ENCODE peak calls at places on chromosomes 7 and 10, in five cellular contexts. U is kidney epithelial cell; J is naive thymus-derived CD4-positive, alpha-beta T cell; Z is choroid plexus epithelial cell; P is foreskin fibroblast. O is an unnamed sample.

GRCh38 chr10:71587941-71588573 is 131.5 kb downstream of the C10orf105 start:
- DNase-seq in Z (peak), J (no peak), U (no peak), P (no peak), O (no peak)

GRCh38 chr7:27124096-27124978 is 6.2 kb downstream of the HOXA4 start:
- DNase-seq in J (no peak), Z (no peak), U (no peak), P (peak), O (no peak)

GRCh38 chr10:4652111-4653010 is 173.6 kb upstream of the AKR1E2 start:
- DNase-seq in U (no peak), Z (peak), J (no peak), P (no peak), O (no peak)

GRCh38 chr7:112510032-112510742 is 29.4 kb downstream of the LSMEM1 start:
- DNase-seq in Z (peak), U (no peak), P (peak), J (no peak), O (no peak)

GRCh38 chr10:103692421-103693069 is 162.8 kb downstream of the SH3PXD2A start:
- DNase-seq in Z (no peak), P (no peak), J (no peak), U (no peak), O (no peak)

GRCh38 chr10:61452655-61453641 is at the start of gene TMEM26:
- DNase-seq in U (no peak), Z (peak), P (no peak), J (no peak), O (no peak)

GRCh38 chr7:11934766-11935165 is 102.8 kb upstream of the THSD7A start:
- DNase-seq in U (no peak), P (no peak), J (no peak), Z (no peak), O (no peak)

GRCh38 chr7:16669581-16669980 is 23.6 kb downstream of the BZW2 start:
- DNase-seq in J (no peak), P (no peak), Z (peak), U (no peak), O (no peak)

GRCh38 chr7:103446046-103446520 is at the start of gene SLC26A5:
- DNase-seq in J (no peak), U (no peak), Z (no peak), P (no peak), O (no peak)

GRCh38 chr7:64883113-64883905 is 19.8 kb upstream of the ZNF273 start:
- DNase-seq in U (no peak), P (no peak), J (no peak), Z (no peak), O (no peak)

GRCh38 chr7:64882341-64883112 is 20.5 kb upstream of the ZNF273 start:
- DNase-seq in U (no peak), Z (peak), P (no peak), J (no peak), O (no peak)

GRCh38 chr7:64880322-64881297 is 22.5 kb upstream of the ZNF273 start:
- DNase-seq in J (no peak), Z (no peak), U (no peak), P (no peak), O (no peak)

GRCh38 chr7:64879800-64880199 is 23.3 kb upstream of the ZNF273 start:
- DNase-seq in P (no peak), U (no peak), J (no peak), Z (no peak), O (no peak)

DNA sequence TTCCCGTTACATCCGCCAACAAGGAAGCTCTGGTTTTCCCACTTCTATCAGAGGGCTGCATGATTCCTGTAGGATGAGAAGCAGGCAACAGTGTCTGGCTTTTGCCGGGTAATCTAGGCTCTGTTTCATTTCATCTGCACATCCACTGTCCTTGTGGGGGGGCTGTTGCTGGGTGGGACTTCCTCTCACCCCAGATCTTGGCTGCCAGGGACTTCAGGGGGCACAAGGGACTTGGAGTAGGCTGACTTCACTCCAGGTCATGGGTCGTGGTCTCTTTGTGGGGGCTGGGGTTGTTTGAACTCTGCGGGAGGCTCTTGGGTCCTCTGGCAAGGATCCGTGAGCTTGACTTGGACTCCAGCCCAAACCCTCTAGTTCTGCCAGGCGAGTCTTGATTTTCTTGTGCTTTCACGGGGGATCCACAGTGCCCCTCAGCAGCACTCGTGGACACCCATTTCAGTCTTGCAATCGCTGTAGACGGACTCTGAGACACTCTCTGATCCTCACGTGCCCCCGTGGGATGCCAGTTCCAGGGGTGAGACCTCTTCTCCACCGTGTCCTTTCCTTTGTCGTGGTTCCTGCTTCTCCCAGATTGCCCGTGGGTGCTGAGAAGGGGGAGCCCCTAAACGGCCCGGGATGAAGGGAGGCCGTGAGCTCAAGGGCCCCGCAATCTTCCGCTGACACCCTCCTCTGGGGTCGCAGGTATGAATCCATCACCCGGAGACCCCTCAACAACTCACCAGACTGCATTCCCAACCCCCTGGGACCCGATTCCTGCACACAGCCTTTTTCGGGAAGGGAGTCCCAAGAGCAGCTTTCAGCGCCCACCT is 21.4 kb upstream of the ZNF273 start:
- DNase-seq in J (no peak), Z (no peak), P (no peak), U (no peak), O (no peak)
- H3K4me3 ChIP-seq in J (no peak), Z (no peak), P (no peak), U (no peak), O (no peak)

GRCh38 chr7:76234931-76235441 is 33.3 kb downstream of the SRRM3 start:
- DNase-seq in Z (peak), U (peak), P (peak), J (peak), O (peak)
- H3K4me3 ChIP-seq in Z (peak), U (peak), P (peak), J (peak), O (peak)

GRCh38 chr10:132021504-132022143 is 39.9 kb upstream of the BNIP3 start:
- DNase-seq in Z (no peak), P (no peak), U (no peak), J (no peak), O (no peak)

GRCh38 chr10:132020456-132020855 is 38.7 kb upstream of the BNIP3 start:
- DNase-seq in P (no peak), U (no peak), J (no peak), Z (no peak), O (no peak)

GRCh38 chr10:132021046-132021445 is 39.3 kb upstream of the BNIP3 start:
- DNase-seq in Z (no peak), P (no peak), J (no peak), U (no peak), O (no peak)

GRCh38 chr10:132022241-132022640 is 40.5 kb upstream of the BNIP3 start:
- DNase-seq in P (no peak), U (no peak), J (no peak), Z (no peak), O (no peak)

GRCh38 chr10:132023092-132023811 is 41.5 kb upstream of the BNIP3 start:
- DNase-seq in U (peak), Z (peak), P (peak), J (peak), O (peak)
- H3K4me3 ChIP-seq in U (no peak), Z (peak), P (peak), J (no peak), O (no peak)

GRCh38 chr7:23014681-23015080 is 751 bp upstream of the HYCC1 start:
- DNase-seq in U (no peak), P (no peak), Z (no peak), J (no peak), O (no peak)
- H3K4me3 ChIP-seq in U (no peak), P (no peak), Z (peak), J (no peak), O (no peak)

DNA sequence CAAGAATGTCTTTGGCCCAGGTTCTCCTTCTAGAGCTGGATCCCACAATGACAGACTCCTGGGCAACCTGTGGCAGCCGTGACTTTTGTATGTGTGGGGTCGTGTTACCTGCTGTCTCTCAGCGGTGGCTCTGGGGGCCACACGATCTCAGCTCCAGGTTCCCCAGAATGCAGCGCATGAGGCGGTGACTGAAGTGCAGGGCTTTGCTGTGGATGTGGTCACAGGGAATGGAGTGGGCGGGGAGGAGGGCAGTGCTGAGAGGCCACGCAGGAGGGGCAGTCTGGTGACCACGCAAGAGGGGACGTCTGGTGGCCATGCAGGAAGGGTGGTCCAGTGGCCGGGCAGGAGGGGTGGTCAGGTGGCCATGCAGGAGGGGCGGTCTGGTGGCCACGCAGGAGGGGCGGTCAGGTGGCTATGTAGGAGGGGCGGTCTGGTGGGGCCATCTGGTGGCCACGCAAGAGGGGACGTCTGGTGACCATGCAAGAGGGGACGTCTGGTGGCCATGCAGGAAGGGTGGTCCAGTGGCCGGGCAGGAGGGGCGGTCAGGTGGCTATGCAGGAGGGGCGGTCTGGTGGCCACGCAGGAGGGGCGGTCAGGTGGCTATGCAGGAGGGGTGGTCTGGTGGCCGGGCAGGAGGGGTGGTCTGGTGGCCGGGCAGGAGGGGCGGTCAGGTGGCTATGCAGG is 112.7 kb downstream of the ACTR3B start:
- DNase-seq in J (no peak), Z (no peak), U (no peak), P (no peak), O (no peak)
- H3K4me3 ChIP-seq in J (no peak), Z (no peak), U (no peak), P (no peak), O (no peak)

GRCh38 chr7:44575054-44575453 is 1.3 kb upstream of the DDX56 start:
- DNase-seq in J (no peak), P (no peak), Z (no peak), U (no peak), O (no peak)
- H3K4me3 ChIP-seq in J (no peak), P (no peak), Z (no peak), U (no peak), O (peak)

GRCh38 chr10:80206277-80206655 is 929 bp upstream of the ANXA11 start:
- DNase-seq in P (no peak), Z (no peak), U (no peak), J (no peak), O (no peak)
- H3K4me3 ChIP-seq in P (peak), Z (no peak), U (no peak), J (peak), O (no peak)